ENCODE peak calls at places on chromosomes 1 and 21, in nine cellular contexts. One of them, this sample, is unnamed.

GRCh38 chr1:5711079-5711478 is 281.1 kb downstream of the NPHP4 start:
- DNase-seq in hippocampal formation: no peak
- DNase-seq in mesenteric fat pad: peak
- DNase-seq in nephron progenitor cell: no peak
- DNase-seq in HTR-8/SVneo: no peak
- DNase-seq in T-helper 9 cell: no peak
- DNase-seq in A549: no peak
- DNase-seq in GM19239: no peak
- DNase-seq in endothelial cell of umbilical vein: no peak
- DNase-seq in this sample: no peak

GRCh38 chr1:14487671-14488070 is 110.8 kb upstream of the KAZN start:
- DNase-seq in hippocampal formation: no peak
- DNase-seq in mesenteric fat pad: no peak
- DNase-seq in nephron progenitor cell: no peak
- DNase-seq in HTR-8/SVneo: no peak
- DNase-seq in T-helper 9 cell: no peak
- DNase-seq in A549: no peak
- DNase-seq in GM19239: no peak
- DNase-seq in endothelial cell of umbilical vein: no peak
- DNase-seq in this sample: no peak

GRCh38 chr1:30537279-30537678 is 186.1 kb downstream of the MATN1 start:
- DNase-seq in hippocampal formation: no peak
- DNase-seq in mesenteric fat pad: peak
- DNase-seq in nephron progenitor cell: no peak
- DNase-seq in HTR-8/SVneo: no peak
- DNase-seq in T-helper 9 cell: no peak
- DNase-seq in A549: no peak
- DNase-seq in GM19239: no peak
- DNase-seq in endothelial cell of umbilical vein: no peak
- DNase-seq in this sample: no peak

GRCh38 chr1:6460349-6461236 is 5.4 kb downstream of the TNFRSF25 start:
- DNase-seq in hippocampal formation: no peak
- DNase-seq in mesenteric fat pad: no peak
- DNase-seq in nephron progenitor cell: no peak
- DNase-seq in HTR-8/SVneo: no peak
- DNase-seq in T-helper 9 cell: peak
- DNase-seq in A549: no peak
- DNase-seq in GM19239: no peak
- DNase-seq in endothelial cell of umbilical vein: no peak
- DNase-seq in this sample: no peak

GRCh38 chr1:24558902-24559791 is 3.3 kb downstream of the NCMAP start:
- DNase-seq in hippocampal formation: peak
- DNase-seq in mesenteric fat pad: peak
- DNase-seq in nephron progenitor cell: peak
- DNase-seq in HTR-8/SVneo: peak
- DNase-seq in T-helper 9 cell: no peak
- DNase-seq in A549: peak
- DNase-seq in GM19239: no peak
- DNase-seq in endothelial cell of umbilical vein: peak
- DNase-seq in this sample: peak

GRCh38 chr1:83828456-83828855 is 170.5 kb downstream of the TTLL7 start:
- DNase-seq in hippocampal formation: no peak
- DNase-seq in mesenteric fat pad: no peak
- DNase-seq in nephron progenitor cell: no peak
- DNase-seq in HTR-8/SVneo: no peak
- DNase-seq in T-helper 9 cell: no peak
- DNase-seq in A549: no peak
- DNase-seq in GM19239: no peak
- DNase-seq in endothelial cell of umbilical vein: no peak
- DNase-seq in this sample: no peak

GRCh38 chr1:30755334-30755733 is 2.2 kb downstream of the LAPTM5 start:
- DNase-seq in hippocampal formation: no peak
- DNase-seq in mesenteric fat pad: no peak
- DNase-seq in nephron progenitor cell: no peak
- DNase-seq in HTR-8/SVneo: no peak
- DNase-seq in T-helper 9 cell: no peak
- DNase-seq in A549: no peak
- DNase-seq in GM19239: no peak
- DNase-seq in endothelial cell of umbilical vein: no peak
- DNase-seq in this sample: no peak

GRCh38 chr1:37989381-37989930 is 366 bp downstream of the SF3A3 start:
- DNase-seq in hippocampal formation: no peak
- DNase-seq in mesenteric fat pad: no peak
- DNase-seq in nephron progenitor cell: peak
- DNase-seq in HTR-8/SVneo: no peak
- DNase-seq in T-helper 9 cell: peak
- DNase-seq in A549: no peak
- DNase-seq in GM19239: no peak
- DNase-seq in endothelial cell of umbilical vein: no peak
- DNase-seq in this sample: peak

GRCh38 chr1:246139745-246140182 is 367.3 kb downstream of the SMYD3 start:
- DNase-seq in hippocampal formation: no peak
- DNase-seq in mesenteric fat pad: no peak
- DNase-seq in nephron progenitor cell: no peak
- DNase-seq in HTR-8/SVneo: peak
- DNase-seq in T-helper 9 cell: no peak
- DNase-seq in A549: peak
- DNase-seq in GM19239: no peak
- DNase-seq in endothelial cell of umbilical vein: peak
- DNase-seq in this sample: peak

GRCh38 chr1:5660141-5660935 is 331.9 kb downstream of the NPHP4 start:
- DNase-seq in hippocampal formation: no peak
- DNase-seq in mesenteric fat pad: peak
- DNase-seq in nephron progenitor cell: no peak
- DNase-seq in HTR-8/SVneo: no peak
- DNase-seq in T-helper 9 cell: no peak
- DNase-seq in A549: no peak
- DNase-seq in GM19239: no peak
- DNase-seq in endothelial cell of umbilical vein: no peak
- DNase-seq in this sample: no peak

GRCh38 chr1:212455406-212456165 is 22.9 kb downstream of the NENF start:
- DNase-seq in hippocampal formation: peak
- DNase-seq in mesenteric fat pad: peak
- DNase-seq in nephron progenitor cell: peak
- DNase-seq in HTR-8/SVneo: peak
- DNase-seq in T-helper 9 cell: peak
- DNase-seq in A549: peak
- DNase-seq in GM19239: peak
- DNase-seq in endothelial cell of umbilical vein: peak
- DNase-seq in this sample: peak

GRCh38 chr21:42553435-42553834 is 39.8 kb downstream of the SLC37A1 start:
- DNase-seq in hippocampal formation: no peak
- DNase-seq in mesenteric fat pad: no peak
- DNase-seq in nephron progenitor cell: no peak
- DNase-seq in HTR-8/SVneo: no peak
- DNase-seq in T-helper 9 cell: no peak
- DNase-seq in A549: no peak
- DNase-seq in GM19239: no peak
- DNase-seq in endothelial cell of umbilical vein: no peak
- DNase-seq in this sample: no peak

GRCh38 chr1:78497196-78497595 is 6.4 kb downstream of the PTGFR start:
- DNase-seq in hippocampal formation: no peak
- DNase-seq in mesenteric fat pad: no peak
- DNase-seq in nephron progenitor cell: no peak
- DNase-seq in HTR-8/SVneo: no peak
- DNase-seq in T-helper 9 cell: no peak
- DNase-seq in A549: no peak
- DNase-seq in GM19239: no peak
- DNase-seq in endothelial cell of umbilical vein: peak
- DNase-seq in this sample: peak

GRCh38 chr1:21909787-21910503 is 27.2 kb downstream of the HSPG2 start:
- DNase-seq in hippocampal formation: no peak
- DNase-seq in mesenteric fat pad: no peak
- DNase-seq in nephron progenitor cell: no peak
- DNase-seq in HTR-8/SVneo: no peak
- DNase-seq in T-helper 9 cell: no peak
- DNase-seq in A549: no peak
- DNase-seq in GM19239: no peak
- DNase-seq in endothelial cell of umbilical vein: peak
- DNase-seq in this sample: peak

GRCh38 chr1:23449918-23450317 is 25.4 kb upstream of the TCEA3 start:
- DNase-seq in hippocampal formation: no peak
- DNase-seq in mesenteric fat pad: no peak
- DNase-seq in nephron progenitor cell: no peak
- DNase-seq in HTR-8/SVneo: no peak
- DNase-seq in T-helper 9 cell: no peak
- DNase-seq in A549: no peak
- DNase-seq in GM19239: no peak
- DNase-seq in endothelial cell of umbilical vein: no peak
- DNase-seq in this sample: no peak

GRCh38 chr1:168101336-168101735 is 35.4 kb downstream of the GPR161 start:
- DNase-seq in hippocampal formation: no peak
- DNase-seq in mesenteric fat pad: no peak
- DNase-seq in nephron progenitor cell: no peak
- DNase-seq in HTR-8/SVneo: no peak
- DNase-seq in T-helper 9 cell: no peak
- DNase-seq in A549: no peak
- DNase-seq in GM19239: no peak
- DNase-seq in endothelial cell of umbilical vein: no peak
- DNase-seq in this sample: no peak

This sample was measured in dermis blood vessel endothelial cell.